ENCODE peak calls at places on chromosomes 11 and 22, in eight cellular contexts. One of them, this sample, is unnamed.
A peak's percentile ranks its signal among the peaks of the same experiment; 100 is the strongest.

GRCh38 chr22:45696227-45696626 is 24.6 kb downstream of the ATXN10 start:
- DNase-seq in HL-60: no peak
- DNase-seq in psoas muscle: no peak
- DNase-seq in heart left ventricle: no peak
- DNase-seq in GM12878: no peak
- DNase-seq in gastrocnemius medialis: no peak
- DNase-seq in IMR-90: no peak
- DNase-seq in body of pancreas: no peak
- DNase-seq in this sample: no peak

GRCh38 chr22:28940441-28940840 is 57.1 kb downstream of the ZNRF3 start:
- DNase-seq in gastrocnemius medialis: no peak
- DNase-seq in psoas muscle: no peak
- DNase-seq in HL-60: no peak
- DNase-seq in heart left ventricle: no peak
- DNase-seq in body of pancreas: no peak
- DNase-seq in IMR-90: no peak
- DNase-seq in GM12878: no peak
- DNase-seq in this sample: no peak

GRCh38 chr11:30583505-30584280 is 2.5 kb downstream of the MPPED2 start:
- DNase-seq in body of pancreas: peak; percentile 15
- DNase-seq in gastrocnemius medialis: no peak
- DNase-seq in heart left ventricle: peak; percentile 18
- DNase-seq in GM12878: no peak
- DNase-seq in psoas muscle: peak; percentile 22
- DNase-seq in HL-60: no peak
- DNase-seq in IMR-90: no peak
- DNase-seq in this sample: no peak

GRCh38 chr22:47570300-47570685 is 807.8 kb downstream of the TBC1D22A start:
- DNase-seq in heart left ventricle: no peak
- DNase-seq in gastrocnemius medialis: no peak
- DNase-seq in body of pancreas: no peak
- DNase-seq in HL-60: no peak
- DNase-seq in GM12878: no peak
- DNase-seq in IMR-90: no peak
- DNase-seq in psoas muscle: no peak
- DNase-seq in this sample: no peak

GRCh38 chr22:49736538-49736937 is 91.1 kb downstream of the BRD1 start:
- DNase-seq in body of pancreas: no peak
- DNase-seq in GM12878: no peak
- DNase-seq in psoas muscle: no peak
- DNase-seq in heart left ventricle: no peak
- DNase-seq in HL-60: no peak
- DNase-seq in IMR-90: no peak
- DNase-seq in gastrocnemius medialis: no peak
- DNase-seq in this sample: no peak

GRCh38 chr11:124640660-124641059 is 18.0 kb downstream of the TBRG1 start:
- DNase-seq in psoas muscle: no peak
- DNase-seq in body of pancreas: no peak
- DNase-seq in GM12878: no peak
- DNase-seq in IMR-90: no peak
- DNase-seq in gastrocnemius medialis: no peak
- DNase-seq in HL-60: no peak
- DNase-seq in heart left ventricle: no peak
- DNase-seq in this sample: peak; percentile 58

GRCh38 chr11:64692764-64693331 is 30.1 kb downstream of the NRXN2 start:
- DNase-seq in GM12878: no peak
- DNase-seq in body of pancreas: no peak
- DNase-seq in IMR-90: no peak
- DNase-seq in HL-60: no peak
- DNase-seq in heart left ventricle: no peak
- DNase-seq in gastrocnemius medialis: no peak
- DNase-seq in psoas muscle: no peak
- DNase-seq in this sample: no peak

GRCh38 chr11:101860694-101861371 is 54.0 kb upstream of the CEP126 start:
- DNase-seq in HL-60: peak; percentile 26
- DNase-seq in IMR-90: peak; percentile 76
- DNase-seq in psoas muscle: no peak
- DNase-seq in heart left ventricle: peak; percentile 23
- DNase-seq in GM12878: no peak
- DNase-seq in gastrocnemius medialis: peak; percentile 18
- DNase-seq in body of pancreas: peak; percentile 38
- DNase-seq in this sample: peak; percentile 64

GRCh38 chr11:86948733-86949132 is 6.5 kb downstream of the FZD4 start:
- DNase-seq in heart left ventricle: peak; percentile 40
- DNase-seq in HL-60: no peak
- DNase-seq in body of pancreas: no peak
- DNase-seq in psoas muscle: no peak
- DNase-seq in IMR-90: no peak
- DNase-seq in GM12878: no peak
- DNase-seq in gastrocnemius medialis: no peak
- DNase-seq in this sample: no peak

GRCh38 chr11:28289444-28289843 is 181.3 kb downstream of the METTL15 start:
- DNase-seq in GM12878: no peak
- DNase-seq in heart left ventricle: no peak
- DNase-seq in psoas muscle: no peak
- DNase-seq in HL-60: no peak
- DNase-seq in gastrocnemius medialis: no peak
- DNase-seq in body of pancreas: no peak
- DNase-seq in IMR-90: no peak
- DNase-seq in this sample: no peak

GRCh38 chr11:45385844-45386243 is 99.7 kb upstream of the SYT13 start:
- DNase-seq in psoas muscle: no peak
- DNase-seq in HL-60: no peak
- DNase-seq in body of pancreas: no peak
- DNase-seq in heart left ventricle: no peak
- DNase-seq in IMR-90: no peak
- DNase-seq in GM12878: no peak
- DNase-seq in gastrocnemius medialis: no peak
- DNase-seq in this sample: no peak

GRCh38 chr11:47523491-47524199 is 29.3 kb downstream of the CELF1 start:
- DNase-seq in IMR-90: peak; percentile 87
- DNase-seq in psoas muscle: no peak
- DNase-seq in heart left ventricle: peak; percentile 59
- DNase-seq in gastrocnemius medialis: peak; percentile 51
- DNase-seq in body of pancreas: peak; percentile 25
- DNase-seq in GM12878: no peak
- DNase-seq in HL-60: no peak
- DNase-seq in this sample: peak; percentile 83

GRCh38 chr11:121035823-121036222 is 11.9 kb downstream of the TBCEL start:
- DNase-seq in HL-60: no peak
- DNase-seq in IMR-90: no peak
- DNase-seq in body of pancreas: no peak
- DNase-seq in psoas muscle: no peak
- DNase-seq in GM12878: peak; percentile 28
- DNase-seq in gastrocnemius medialis: no peak
- DNase-seq in heart left ventricle: no peak
- DNase-seq in this sample: no peak

GRCh38 chr22:31288496-31289235 is 3.6 kb downstream of the PIK3IP1 start:
- DNase-seq in body of pancreas: no peak
- DNase-seq in gastrocnemius medialis: no peak
- DNase-seq in HL-60: peak; percentile 48
- DNase-seq in psoas muscle: no peak
- DNase-seq in heart left ventricle: no peak
- DNase-seq in GM12878: no peak
- DNase-seq in IMR-90: no peak
- DNase-seq in this sample: no peak

GRCh38 chr11:27309064-27309463 is 54.0 kb downstream of the CCDC34 start:
- DNase-seq in body of pancreas: no peak
- DNase-seq in HL-60: no peak
- DNase-seq in GM12878: no peak
- DNase-seq in heart left ventricle: no peak
- DNase-seq in gastrocnemius medialis: no peak
- DNase-seq in psoas muscle: no peak
- DNase-seq in IMR-90: no peak
- DNase-seq in this sample: no peak

GRCh38 chr22:17633217-17633997 is 4.9 kb upstream of the ATP6V1E1 start:
- DNase-seq in GM12878: no peak
- DNase-seq in heart left ventricle: no peak
- DNase-seq in HL-60: no peak
- DNase-seq in body of pancreas: no peak
- DNase-seq in IMR-90: peak; percentile 92
- DNase-seq in psoas muscle: no peak
- DNase-seq in gastrocnemius medialis: no peak
- DNase-seq in this sample: peak; percentile 98

GRCh38 chr11:35919244-35919643 is 24.6 kb upstream of the LDLRAD3 start:
- DNase-seq in HL-60: no peak
- DNase-seq in body of pancreas: no peak
- DNase-seq in IMR-90: peak; percentile 12
- DNase-seq in heart left ventricle: no peak
- DNase-seq in psoas muscle: no peak
- DNase-seq in gastrocnemius medialis: no peak
- DNase-seq in GM12878: no peak
- DNase-seq in this sample: peak; percentile 33

GRCh38 chr22:35399114-35399677 is 744 bp upstream of the MCM5 start:
- DNase-seq in heart left ventricle: no peak
- DNase-seq in GM12878: no peak
- DNase-seq in gastrocnemius medialis: no peak
- DNase-seq in body of pancreas: no peak
- DNase-seq in psoas muscle: no peak
- DNase-seq in HL-60: no peak
- DNase-seq in IMR-90: no peak
- DNase-seq in this sample: no peak

GRCh38 chr11:67120881-67121710 is 2.0 kb downstream of the KDM2A start:
- DNase-seq in GM12878: peak; percentile 77
- DNase-seq in IMR-90: peak; percentile 45
- DNase-seq in psoas muscle: no peak
- DNase-seq in HL-60: peak; percentile 65
- DNase-seq in heart left ventricle: no peak
- DNase-seq in gastrocnemius medialis: peak; percentile 35
- DNase-seq in body of pancreas: peak; percentile 34
- DNase-seq in this sample: peak; percentile 32

GRCh38 chr11:104609766-104610165 is 288.5 kb downstream of the CASP12 start:
- DNase-seq in HL-60: no peak
- DNase-seq in GM12878: no peak
- DNase-seq in IMR-90: no peak
- DNase-seq in heart left ventricle: no peak
- DNase-seq in body of pancreas: no peak
- DNase-seq in psoas muscle: no peak
- DNase-seq in gastrocnemius medialis: no peak
- DNase-seq in this sample: no peak

GRCh38 chr22:25008666-25009065 is 56.1 kb downstream of the KIAA1671 start:
- DNase-seq in HL-60: no peak
- DNase-seq in GM12878: peak; percentile 35
- DNase-seq in psoas muscle: no peak
- DNase-seq in heart left ventricle: no peak
- DNase-seq in IMR-90: no peak
- DNase-seq in gastrocnemius medialis: peak; percentile 20
- DNase-seq in body of pancreas: no peak
- DNase-seq in this sample: no peak

GRCh38 chr11:123302751-123303195 is 107.7 kb upstream of the CLMP start:
- DNase-seq in gastrocnemius medialis: no peak
- DNase-seq in IMR-90: peak; percentile 72
- DNase-seq in heart left ventricle: no peak
- DNase-seq in body of pancreas: no peak
- DNase-seq in HL-60: no peak
- DNase-seq in GM12878: peak; percentile 79
- DNase-seq in psoas muscle: no peak
- DNase-seq in this sample: peak; percentile 49
- TF ChIP-seq CTCF in gastrocnemius medialis: no peak
- TF ChIP-seq CTCF in IMR-90: peak; percentile 46
- TF ChIP-seq CTCF in heart left ventricle: no peak
- TF ChIP-seq CTCF in body of pancreas: no peak
- TF ChIP-seq CTCF in HL-60: no peak
- TF ChIP-seq CTCF in GM12878: no peak
- TF ChIP-seq CTCF in psoas muscle: no peak
- TF ChIP-seq CTCF in this sample: no peak

GRCh38 chr22:27690596-27690995 is 111.0 kb downstream of the MN1 start:
- DNase-seq in IMR-90: no peak
- DNase-seq in heart left ventricle: no peak
- DNase-seq in HL-60: no peak
- DNase-seq in psoas muscle: no peak
- DNase-seq in body of pancreas: no peak
- DNase-seq in GM12878: no peak
- DNase-seq in gastrocnemius medialis: no peak
- DNase-seq in this sample: no peak
- H3K4me3 ChIP-seq in IMR-90: no peak overlapping the region
- H3K4me3 ChIP-seq in heart left ventricle: no peak overlapping the region
- H3K4me3 ChIP-seq in HL-60: no peak overlapping the region
- H3K4me3 ChIP-seq in psoas muscle: no peak overlapping the region
- H3K4me3 ChIP-seq in body of pancreas: no peak overlapping the region
- H3K4me3 ChIP-seq in GM12878: no peak overlapping the region
- H3K4me3 ChIP-seq in gastrocnemius medialis: no peak overlapping the region
- H3K4me3 ChIP-seq in this sample: no peak overlapping the region

DNA sequence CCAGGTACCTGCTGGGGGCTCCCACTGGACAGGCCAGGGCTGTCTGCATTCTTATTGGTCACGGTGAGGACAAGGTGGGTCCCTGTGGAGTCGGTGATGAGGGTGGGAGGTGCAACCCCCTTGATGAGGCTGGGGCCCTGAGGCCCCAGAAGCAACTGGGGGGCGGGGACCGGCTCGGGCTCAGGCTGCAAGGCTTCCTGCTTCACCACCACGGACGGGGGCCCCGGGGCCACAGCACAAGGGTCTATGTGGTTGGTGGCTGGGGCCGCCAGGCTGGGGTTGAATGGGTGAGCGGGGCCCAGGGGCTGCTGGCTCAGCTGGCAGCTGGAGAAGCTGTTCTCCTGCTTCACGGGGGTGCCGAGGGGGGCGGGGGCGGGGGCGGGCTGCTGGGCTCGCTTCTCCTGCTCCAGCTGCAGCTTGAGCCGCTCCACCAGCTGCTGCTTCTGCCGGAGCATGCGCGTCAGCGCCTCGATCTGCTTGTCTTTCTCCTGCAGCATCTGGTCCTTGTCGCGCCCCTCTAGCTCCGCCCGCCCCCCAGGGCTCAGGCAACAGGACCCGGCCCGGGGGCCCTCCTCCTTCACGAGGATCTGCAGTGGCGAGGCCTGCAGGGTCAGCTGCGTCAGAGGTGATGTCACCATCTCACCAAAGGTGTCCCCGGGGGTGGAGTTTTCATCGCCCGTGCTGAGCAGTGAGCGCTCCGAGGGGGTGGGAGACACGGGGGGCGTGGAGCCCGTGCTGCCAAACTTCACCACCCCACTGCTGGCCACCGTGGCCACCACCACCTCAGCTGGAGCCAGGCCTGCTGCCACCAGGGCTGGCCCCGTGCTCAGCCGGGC is 48.2 kb downstream of the SGSM3 start:
- DNase-seq in body of pancreas: no peak
- DNase-seq in psoas muscle: no peak
- DNase-seq in IMR-90: peak; percentile 56
- DNase-seq in heart left ventricle: no peak
- DNase-seq in HL-60: no peak
- DNase-seq in GM12878: no peak
- DNase-seq in gastrocnemius medialis: no peak
- DNase-seq in this sample: no peak
- H3K27me3 ChIP-seq in body of pancreas: no peaks in the 10 kb centered on the region
- H3K27me3 ChIP-seq in psoas muscle: no peaks in the 10 kb centered on the region
- H3K27me3 ChIP-seq in IMR-90: no peaks in the 10 kb centered on the region
- H3K27me3 ChIP-seq in heart left ventricle: no peaks in the 10 kb centered on the region
- H3K27me3 ChIP-seq in HL-60: no peaks in the 10 kb centered on the region
- H3K27me3 ChIP-seq in GM12878: no peaks in the 10 kb centered on the region
- H3K27me3 ChIP-seq in gastrocnemius medialis: no peaks in the 10 kb centered on the region
- H3K27me3 ChIP-seq in this sample: no peaks in the 10 kb centered on the region

DNA sequence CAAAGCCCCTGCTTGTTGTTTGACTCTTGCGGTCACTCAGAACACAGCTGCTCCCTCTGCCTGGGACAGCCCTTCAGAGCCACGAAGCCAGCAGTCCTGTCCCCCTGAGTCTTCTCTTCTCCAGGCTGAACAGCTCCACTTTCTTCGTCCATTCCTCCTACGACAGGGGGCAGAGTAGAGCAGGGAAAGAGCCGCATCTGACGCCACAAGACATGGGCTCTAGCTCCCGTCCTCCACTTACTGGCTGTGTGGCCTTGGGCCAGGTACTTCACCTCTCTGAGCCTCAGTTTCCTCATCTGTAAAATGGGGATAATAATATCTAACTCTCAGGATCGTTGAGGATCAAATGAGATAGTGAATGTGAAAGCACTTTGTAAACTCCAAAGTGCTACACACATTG is 29.9 kb downstream of the CHRDL2 start:
- DNase-seq in psoas muscle: no peak
- DNase-seq in heart left ventricle: no peak
- DNase-seq in IMR-90: no peak
- DNase-seq in HL-60: peak; percentile 19
- DNase-seq in gastrocnemius medialis: no peak
- DNase-seq in body of pancreas: no peak
- DNase-seq in GM12878: no peak
- DNase-seq in this sample: no peak
- TF ChIP-seq CTCF in psoas muscle: no peak
- TF ChIP-seq CTCF in heart left ventricle: no peak
- TF ChIP-seq CTCF in IMR-90: peak; percentile 22
- TF ChIP-seq CTCF in HL-60: peak; percentile 4
- TF ChIP-seq CTCF in gastrocnemius medialis: no peak
- TF ChIP-seq CTCF in body of pancreas: no peak
- TF ChIP-seq CTCF in GM12878: no peak
- TF ChIP-seq CTCF in this sample: peak; percentile 6